ENCODE peak calls at places on chromosome 13, in six cellular contexts. One of them, this sample, is unnamed. For H3K36me3, the result is how much of the 10 kb centered on the place peaks cover.

GRCh38 chr13:99442273-99442895 is 58.9 kb upstream of the TM9SF2 start:
- DNase-seq in kidney: no peak
- DNase-seq in uterus: no peak
- DNase-seq in GM23338: peak
- DNase-seq in cardiac muscle cell: peak
- DNase-seq in brain microvascular endothelial cell: peak
- DNase-seq in this sample: no peak

GRCh38 chr13:99660101-99660500 is 158.8 kb downstream of the TM9SF2 start:
- DNase-seq in kidney: no peak
- DNase-seq in uterus: no peak
- DNase-seq in GM23338: no peak
- DNase-seq in cardiac muscle cell: no peak
- DNase-seq in brain microvascular endothelial cell: no peak
- DNase-seq in this sample: no peak

GRCh38 chr13:35876601-35877000 is 254.6 kb downstream of the DCLK1 start:
- DNase-seq in kidney: no peak
- DNase-seq in uterus: no peak
- DNase-seq in GM23338: no peak
- DNase-seq in cardiac muscle cell: no peak
- DNase-seq in brain microvascular endothelial cell: no peak
- DNase-seq in this sample: no peak

GRCh38 chr13:94988654-94989053 is 276.3 kb upstream of the SOX21 start:
- DNase-seq in kidney: no peak
- DNase-seq in uterus: no peak
- DNase-seq in GM23338: peak
- DNase-seq in cardiac muscle cell: no peak
- DNase-seq in brain microvascular endothelial cell: no peak
- DNase-seq in this sample: no peak

GRCh38 chr13:66461021-66461420 is 769.1 kb downstream of the PCDH9 start:
- DNase-seq in kidney: no peak
- DNase-seq in uterus: no peak
- DNase-seq in GM23338: no peak
- DNase-seq in cardiac muscle cell: no peak
- DNase-seq in brain microvascular endothelial cell: no peak
- DNase-seq in this sample: no peak

GRCh38 chr13:26502826-26503225 is 54.7 kb upstream of the WASF3 start:
- DNase-seq in kidney: no peak
- DNase-seq in uterus: no peak
- DNase-seq in GM23338: peak
- DNase-seq in cardiac muscle cell: no peak
- DNase-seq in brain microvascular endothelial cell: peak
- DNase-seq in this sample: no peak

GRCh38 chr13:79196366-79196765 is 209.7 kb downstream of the RBM26 start:
- DNase-seq in kidney: no peak
- DNase-seq in uterus: no peak
- DNase-seq in GM23338: no peak
- DNase-seq in cardiac muscle cell: no peak
- DNase-seq in brain microvascular endothelial cell: no peak
- DNase-seq in this sample: no peak

GRCh38 chr13:34967851-34968562 is 25.9 kb downstream of the NBEA start:
- DNase-seq in kidney: no peak
- DNase-seq in uterus: no peak
- DNase-seq in GM23338: no peak
- DNase-seq in cardiac muscle cell: no peak
- DNase-seq in brain microvascular endothelial cell: no peak
- DNase-seq in this sample: no peak

GRCh38 chr13:33787051-33787591 is 30.8 kb upstream of the RFC3 start:
- DNase-seq in kidney: no peak
- DNase-seq in uterus: no peak
- DNase-seq in GM23338: no peak
- DNase-seq in cardiac muscle cell: no peak
- DNase-seq in brain microvascular endothelial cell: no peak
- DNase-seq in this sample: no peak

GRCh38 chr13:59532405-59532804 is 631.3 kb downstream of the DIAPH3 start:
- DNase-seq in kidney: no peak
- DNase-seq in uterus: no peak
- DNase-seq in GM23338: no peak
- DNase-seq in cardiac muscle cell: no peak
- DNase-seq in brain microvascular endothelial cell: no peak
- DNase-seq in this sample: no peak

GRCh38 chr13:20136781-20137703 is 23.8 kb downstream of the GJA3 start:
- DNase-seq in kidney: no peak
- DNase-seq in uterus: no peak
- DNase-seq in GM23338: peak
- DNase-seq in cardiac muscle cell: no peak
- DNase-seq in brain microvascular endothelial cell: no peak
- DNase-seq in this sample: no peak

GRCh38 chr13:29621401-29621800 is 25.9 kb upstream of the SLC7A1 start:
- DNase-seq in kidney: no peak
- DNase-seq in uterus: no peak
- DNase-seq in GM23338: no peak
- DNase-seq in cardiac muscle cell: no peak
- DNase-seq in brain microvascular endothelial cell: peak
- DNase-seq in this sample: no peak

GRCh38 chr13:93265800-93266199 is 39.2 kb downstream of the GPC6 start:
- DNase-seq in kidney: no peak
- DNase-seq in uterus: no peak
- DNase-seq in GM23338: no peak
- DNase-seq in cardiac muscle cell: no peak
- DNase-seq in brain microvascular endothelial cell: no peak
- DNase-seq in this sample: no peak

GRCh38 chr13:59000770-59001169 is 1163.0 kb downstream of the DIAPH3 start:
- DNase-seq in kidney: no peak
- DNase-seq in uterus: no peak
- DNase-seq in GM23338: no peak
- DNase-seq in cardiac muscle cell: no peak
- DNase-seq in brain microvascular endothelial cell: peak
- DNase-seq in this sample: no peak

GRCh38 chr13:29570058-29570654 is 25.3 kb downstream of the SLC7A1 start:
- DNase-seq in kidney: no peak
- DNase-seq in uterus: no peak
- DNase-seq in GM23338: no peak
- DNase-seq in cardiac muscle cell: no peak
- DNase-seq in brain microvascular endothelial cell: no peak
- DNase-seq in this sample: no peak

GRCh38 chr13:55440465-55441085 is 1700.1 kb upstream of the PRR20A start:
- DNase-seq in kidney: no peak
- DNase-seq in uterus: no peak
- DNase-seq in GM23338: peak
- DNase-seq in cardiac muscle cell: no peak
- DNase-seq in brain microvascular endothelial cell: no peak
- DNase-seq in this sample: no peak

GRCh38 chr13:26786651-26787295 is 26.2 kb upstream of the GPR12 start:
- DNase-seq in kidney: no peak
- DNase-seq in uterus: no peak
- DNase-seq in GM23338: no peak
- DNase-seq in cardiac muscle cell: no peak
- DNase-seq in brain microvascular endothelial cell: no peak
- DNase-seq in this sample: no peak

GRCh38 chr13:20174656-20175405 is 14.0 kb upstream of the GJA3 start:
- DNase-seq in kidney: peak
- DNase-seq in uterus: peak
- DNase-seq in GM23338: no peak
- DNase-seq in cardiac muscle cell: no peak
- DNase-seq in brain microvascular endothelial cell: peak
- DNase-seq in this sample: peak

GRCh38 chr13:101116826-101117225 is 299.5 kb downstream of the NALCN start:
- DNase-seq in kidney: no peak
- DNase-seq in uterus: no peak
- DNase-seq in GM23338: peak
- DNase-seq in cardiac muscle cell: no peak
- DNase-seq in brain microvascular endothelial cell: no peak
- DNase-seq in this sample: no peak

GRCh38 chr13:67829641-67830040 is 599.5 kb upstream of the PCDH9 start:
- DNase-seq in kidney: no peak
- DNase-seq in uterus: no peak
- DNase-seq in GM23338: no peak
- DNase-seq in cardiac muscle cell: no peak
- DNase-seq in brain microvascular endothelial cell: no peak
- DNase-seq in this sample: no peak

GRCh38 chr13:36436811-36437210 is 4.5 kb downstream of the CCNA1 start:
- DNase-seq in kidney: no peak
- DNase-seq in uterus: no peak
- DNase-seq in GM23338: no peak
- DNase-seq in cardiac muscle cell: no peak
- DNase-seq in brain microvascular endothelial cell: no peak
- DNase-seq in this sample: no peak

GRCh38 chr13:32255744-32256120 is 59.4 kb downstream of the ZAR1L start:
- DNase-seq in kidney: no peak
- DNase-seq in uterus: no peak
- DNase-seq in GM23338: no peak
- DNase-seq in cardiac muscle cell: no peak
- DNase-seq in brain microvascular endothelial cell: no peak
- DNase-seq in this sample: no peak

GRCh38 chr13:29849071-29849541 is 1.3 kb downstream of the UBL3 start:
- DNase-seq in kidney: no peak
- DNase-seq in uterus: no peak
- DNase-seq in GM23338: peak
- DNase-seq in cardiac muscle cell: peak
- DNase-seq in brain microvascular endothelial cell: peak
- DNase-seq in this sample: no peak

GRCh38 chr13:50712469-50712868 is 131.0 kb downstream of the DLEU7 start:
- DNase-seq in kidney: no peak
- DNase-seq in uterus: no peak
- DNase-seq in GM23338: no peak
- DNase-seq in cardiac muscle cell: no peak
- DNase-seq in brain microvascular endothelial cell: no peak
- DNase-seq in this sample: no peak

GRCh38 chr13:78657699-78658629 is 991 bp downstream of the OBI1 start:
- DNase-seq in kidney: no peak
- DNase-seq in uterus: no peak
- DNase-seq in GM23338: peak
- DNase-seq in cardiac muscle cell: peak
- DNase-seq in brain microvascular endothelial cell: no peak
- DNase-seq in this sample: no peak

GRCh38 chr13:59391696-59392095 is 772.0 kb downstream of the DIAPH3 start:
- DNase-seq in kidney: no peak
- DNase-seq in uterus: no peak
- DNase-seq in GM23338: peak
- DNase-seq in cardiac muscle cell: peak
- DNase-seq in brain microvascular endothelial cell: peak
- DNase-seq in this sample: no peak

GRCh38 chr13:24053505-24054251 is 106.8 kb upstream of the SPATA13 start:
- DNase-seq in kidney: no peak
- DNase-seq in uterus: peak
- DNase-seq in GM23338: peak
- DNase-seq in cardiac muscle cell: peak
- DNase-seq in brain microvascular endothelial cell: peak
- DNase-seq in this sample: peak

GRCh38 chr13:24050796-24051715 is 109.5 kb upstream of the SPATA13 start:
- DNase-seq in kidney: no peak
- DNase-seq in uterus: no peak
- DNase-seq in GM23338: no peak
- DNase-seq in cardiac muscle cell: no peak
- DNase-seq in brain microvascular endothelial cell: no peak
- DNase-seq in this sample: no peak

GRCh38 chr13:24050292-24050711 is 110.2 kb upstream of the SPATA13 start:
- DNase-seq in kidney: peak
- DNase-seq in uterus: peak
- DNase-seq in GM23338: no peak
- DNase-seq in cardiac muscle cell: no peak
- DNase-seq in brain microvascular endothelial cell: peak
- DNase-seq in this sample: peak

DNA sequence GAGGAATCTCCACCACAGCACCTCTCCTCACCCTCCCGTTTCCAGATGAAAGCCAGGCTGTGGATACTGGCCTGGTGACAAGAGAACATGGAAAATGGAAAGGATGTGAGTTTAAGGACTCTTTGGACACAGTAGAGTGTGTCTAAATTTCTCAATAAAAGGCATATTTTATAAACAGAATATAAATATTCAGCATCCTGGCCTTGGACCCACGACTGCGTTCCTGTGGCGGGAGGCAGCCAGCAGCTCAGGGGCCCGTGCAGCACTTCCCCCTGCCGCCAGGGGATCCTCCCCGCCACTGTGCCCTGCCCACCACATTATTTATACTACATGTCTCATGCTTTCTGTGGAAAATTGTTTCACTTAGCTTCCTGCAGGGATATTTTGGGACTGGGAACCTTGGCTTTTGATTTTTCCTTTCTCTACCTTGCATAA is 108.0 kb upstream of the SPATA13 start:
- DNase-seq in kidney: no peak
- DNase-seq in uterus: peak
- DNase-seq in GM23338: no peak
- DNase-seq in cardiac muscle cell: no peak
- DNase-seq in brain microvascular endothelial cell: no peak
- DNase-seq in this sample: no peak
- TF ChIP-seq CTCF in kidney: no peak
- TF ChIP-seq CTCF in uterus: peak
- TF ChIP-seq CTCF in GM23338: no peak
- TF ChIP-seq CTCF in cardiac muscle cell: peak
- TF ChIP-seq CTCF in brain microvascular endothelial cell: peak
- TF ChIP-seq CTCF in this sample: no peak

GRCh38 chr13:110495881-110496280 is 65.6 kb downstream of the RAB20 start:
- DNase-seq in kidney: peak
- DNase-seq in uterus: no peak
- DNase-seq in GM23338: no peak
- DNase-seq in cardiac muscle cell: no peak
- DNase-seq in brain microvascular endothelial cell: no peak
- DNase-seq in this sample: no peak
- H3K36me3 ChIP-seq in kidney: half or more
- H3K36me3 ChIP-seq in uterus: under half
- H3K36me3 ChIP-seq in GM23338: under half
- H3K36me3 ChIP-seq in cardiac muscle cell: under half
- H3K36me3 ChIP-seq in brain microvascular endothelial cell: half or more
- H3K36me3 ChIP-seq in this sample: half or more

GRCh38 chr13:85812282-85812681 is 13.1 kb upstream of the SLITRK6 start:
- DNase-seq in kidney: no peak
- DNase-seq in uterus: no peak
- DNase-seq in GM23338: no peak
- DNase-seq in cardiac muscle cell: no peak
- DNase-seq in brain microvascular endothelial cell: no peak
- DNase-seq in this sample: no peak

GRCh38 chr13:85806553-85807175 is 7.4 kb upstream of the SLITRK6 start:
- DNase-seq in kidney: no peak
- DNase-seq in uterus: no peak
- DNase-seq in GM23338: peak
- DNase-seq in cardiac muscle cell: peak
- DNase-seq in brain microvascular endothelial cell: no peak
- DNase-seq in this sample: no peak
- TF ChIP-seq CTCF in kidney: peak
- TF ChIP-seq CTCF in uterus: peak
- TF ChIP-seq CTCF in GM23338: peak
- TF ChIP-seq CTCF in cardiac muscle cell: peak
- TF ChIP-seq CTCF in brain microvascular endothelial cell: peak
- TF ChIP-seq CTCF in this sample: peak

DNA sequence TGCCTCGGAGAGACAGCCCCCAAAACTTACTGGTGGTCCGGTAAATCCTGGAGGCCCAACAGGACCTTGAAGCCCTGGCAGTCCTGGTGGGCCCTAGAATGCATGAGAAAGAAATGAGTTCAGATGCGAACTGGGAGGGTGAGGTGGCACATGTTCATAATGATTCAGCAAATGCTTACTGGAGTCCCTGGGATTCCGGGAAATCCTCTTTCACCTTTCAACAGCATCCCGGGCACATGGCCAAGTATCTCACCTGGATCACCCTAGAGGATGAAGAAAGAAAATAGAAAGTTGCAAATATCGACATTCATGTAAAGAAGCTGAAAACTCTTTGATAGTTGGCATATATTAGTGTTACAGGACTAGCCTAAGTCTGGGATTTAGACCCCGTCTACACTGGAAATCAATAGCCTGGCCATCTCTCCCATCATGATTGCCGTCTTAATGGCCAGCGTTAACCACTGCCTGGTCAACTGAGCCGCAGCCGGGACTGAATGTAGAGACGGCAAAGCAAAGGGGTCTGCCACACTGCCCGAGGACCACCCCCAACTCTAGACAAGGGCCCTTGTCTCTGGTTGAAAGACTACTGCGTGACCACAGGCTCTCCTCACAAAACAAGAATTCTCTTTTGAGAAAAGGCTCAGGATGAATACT is 96.9 kb downstream of the COL4A1 start:
- DNase-seq in kidney: peak
- DNase-seq in uterus: no peak
- DNase-seq in GM23338: no peak
- DNase-seq in cardiac muscle cell: no peak
- DNase-seq in brain microvascular endothelial cell: no peak
- DNase-seq in this sample: no peak
- H3K36me3 ChIP-seq in kidney: half or more
- H3K36me3 ChIP-seq in uterus: under half
- H3K36me3 ChIP-seq in GM23338: under half
- H3K36me3 ChIP-seq in cardiac muscle cell: under half
- H3K36me3 ChIP-seq in brain microvascular endothelial cell: half or more
- H3K36me3 ChIP-seq in this sample: half or more